ENCODE peak calls at places on chromosomes 6 and 20, in eight cellular contexts. O is CD8-positive, alpha-beta memory T cell; W is non-pigmented ciliary epithelial cell; M is SK-MEL-5; A is amniotic stem cell; B is T47D; Z is NCI-H2171 treated with DMSO at 0.1 percent for 48 hours; V is HFFc6. C is an unnamed sample.

GRCh38 chr6:168130168-168130651 is 51.2 kb upstream of the FRMD1 start:
- DNase-seq in A (no peak), W (no peak), B (no peak), V (no peak), O (no peak), Z (no peak), M (no peak), C (no peak)

GRCh38 chr6:105869835-105870506 is 216.2 kb upstream of the PRDM1 start:
- DNase-seq in B (no peak), Z (no peak), O (no peak), M (no peak), W (no peak), V (no peak), A (no peak), C (no peak)

GRCh38 chr6:166862287-166862977 is 93.9 kb downstream of the RNASET2 start:
- DNase-seq in M (no peak), V (no peak), A (no peak), W (no peak), O (peak), B (peak), Z (no peak), C (peak)

GRCh38 chr6:34671801-34672656 is 24.5 kb downstream of the ILRUN start:
- DNase-seq in B (no peak), M (no peak), A (no peak), W (no peak), Z (no peak), V (peak), O (peak), C (peak)

GRCh38 chr20:62370807-62371587 is 3.9 kb upstream of the LAMA5 start:
- DNase-seq in Z (no peak), B (no peak), O (no peak), W (no peak), A (no peak), M (no peak), V (no peak), C (no peak)

GRCh38 chr6:11042025-11042749 is 1.9 kb downstream of the ELOVL2 start:
- DNase-seq in A (no peak), Z (no peak), M (no peak), W (no peak), O (no peak), B (no peak), V (no peak), C (no peak)

GRCh38 chr6:43771210-43771857 is 1.3 kb downstream of the VEGFA start:
- DNase-seq in B (peak), A (no peak), W (no peak), O (peak), Z (peak), M (peak), V (peak), C (peak)

GRCh38 chr6:138521800-138522199 is 22.5 kb upstream of the NHSL1 start:
- DNase-seq in W (no peak), Z (no peak), B (no peak), A (no peak), V (no peak), M (no peak), O (no peak), C (no peak)

GRCh38 chr6:3830806-3831205 is 18.4 kb upstream of the FAM50B start:
- DNase-seq in W (no peak), B (no peak), Z (no peak), O (no peak), M (no peak), V (no peak), A (no peak), C (no peak)

GRCh38 chr6:137736048-137736846 is 130.8 kb upstream of the TNFAIP3 start:
- DNase-seq in W (no peak), O (peak), B (no peak), A (no peak), V (no peak), Z (no peak), M (no peak), C (peak)